ENCODE peak calls at places on chromosomes 1 and 21, in four cellular contexts. I, U, G and D are unnamed samples. For H3K4me1, the result is how much of the 10 kb centered on the place peaks cover.

GRCh38 chr1:8347635-8348034 is 29.7 kb downstream of the SLC45A1 start:
- DNase-seq in I (no peak), U (no peak), G (no peak), D (no peak)

GRCh38 chr1:34378968-34379729 is 202.4 kb downstream of the C1orf94 start:
- DNase-seq in I (no peak), U (no peak), G (no peak), D (no peak)

GRCh38 chr1:109547412-109548320 is 749 bp upstream of the GNAI3 start:
- DNase-seq in I (no peak), U (peak), G (no peak), D (no peak)

GRCh38 chr1:109075531-109076490 is at the start of gene TAF13:
- DNase-seq in I (peak), U (peak), G (peak), D (peak)

GRCh38 chr1:7550261-7550850 is 220.7 kb upstream of the VAMP3 start:
- DNase-seq in I (no peak), U (no peak), G (no peak), D (no peak)

GRCh38 chr1:75130865-75131592 is 3.2 kb upstream of the LHX8 start:
- DNase-seq in I (peak), U (no peak), G (no peak), D (no peak)

GRCh38 chr1:11879311-11880180 is 20.8 kb upstream of the NPPB start:
- DNase-seq in I (no peak), U (no peak), G (no peak), D (no peak)

GRCh38 chr1:53115403-53116306 is 26.8 kb downstream of the SLC1A7 start:
- DNase-seq in I (peak), U (peak), G (no peak), D (no peak)

GRCh38 chr21:41957991-41958766 is 4.4 kb upstream of the C2CD2 start:
- DNase-seq in I (peak), U (peak), G (peak), D (peak)

GRCh38 chr1:214454619-214455396 is 96.6 kb downstream of the PTPN14 start:
- DNase-seq in I (no peak), U (peak), G (no peak), D (no peak)

GRCh38 chr1:42930178-42931107 is 28.2 kb downstream of the SLC2A1 start:
- DNase-seq in I (no peak), U (no peak), G (no peak), D (no peak)

GRCh38 chr1:206987873-206988272 is 17.6 kb upstream of the FCAMR start:
- DNase-seq in I (no peak), U (no peak), G (no peak), D (no peak)

GRCh38 chr1:205048382-205048781 is 5.4 kb downstream of the CNTN2 start:
- DNase-seq in I (no peak), U (no peak), G (no peak), D (no peak)

GRCh38 chr1:63318255-63319068 is 3.9 kb upstream of the FOXD3 start:
- DNase-seq in I (no peak), U (no peak), G (no peak), D (no peak)

GRCh38 chr1:156001021-156001681 is 19.6 kb downstream of the SSR2 start:
- DNase-seq in I (no peak), U (no peak), G (no peak), D (no peak)

GRCh38 chr21:17925900-17926299 is 106.7 kb upstream of the C21orf91 start:
- DNase-seq in I (peak), U (peak), G (no peak), D (no peak)

GRCh38 chr1:109721046-109721445 is 9.0 kb downstream of the GSTM5 start:
- DNase-seq in I (no peak), U (peak), G (no peak), D (no peak)

GRCh38 chr1:203926025-203926540 is 64.7 kb downstream of the SNRPE start:
- DNase-seq in I (no peak), U (peak), G (no peak), D (no peak)

DNA sequence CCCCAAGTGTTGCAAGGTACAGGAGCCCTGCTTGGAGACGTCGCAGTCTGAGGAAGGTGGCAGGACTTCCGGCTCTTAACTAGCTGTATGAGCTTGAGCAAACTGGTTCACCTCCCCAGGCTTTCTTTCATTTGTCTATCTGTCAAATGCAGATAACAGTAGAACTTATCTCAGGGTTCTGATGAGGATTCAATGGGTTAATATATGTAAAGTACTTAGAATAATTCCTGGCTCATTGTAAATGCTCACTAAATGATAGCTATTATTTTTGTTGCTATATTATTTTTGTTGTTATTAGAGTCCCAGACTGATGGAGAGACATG is 108.5 kb upstream of the IPO9 start:
- DNase-seq in I (no peak), U (no peak), G (no peak), D (no peak)
- H3K4me1 ChIP-seq in I (half or more), U (under half), G (under half), D (under half)

GRCh38 chr1:26315874-26316850 is 1.6 kb upstream of the CD52 start:
- DNase-seq in I (no peak), U (no peak), G (no peak), D (no peak)
- H3K4me3 ChIP-seq in I (no peak), U (no peak), G (no peak), D (no peak)

GRCh38 chr1:1019122-1019999 is 559 bp upstream of the AGRN start:
- DNase-seq in I (peak), U (peak), G (peak), D (peak)

GRCh38 chr1:1020000-1020404 is at the start of gene AGRN:
- DNase-seq in I (peak), U (no peak), G (no peak), D (no peak)

GRCh38 chr1:1021010-1021845 is 1.3 kb downstream of the AGRN start:
- DNase-seq in I (no peak), U (peak), G (no peak), D (no peak)

GRCh38 chr1:1021860-1022259 is 1.9 kb downstream of the AGRN start:
- DNase-seq in I (no peak), U (peak), G (no peak), D (no peak)

GRCh38 chr1:1020415-1021009 is 592 bp downstream of the AGRN start:
- DNase-seq in I (peak), U (no peak), G (no peak), D (no peak)
- H3K4me1 ChIP-seq in I (under half), U (under half), G (under half), D (under half)

GRCh38 chr1:2322065-2322571 is 69.2 kb downstream of the MORN1 start:
- DNase-seq in I (peak), U (peak), G (peak), D (peak)
- H3K4me3 ChIP-seq in I (no peak), U (no peak), G (peak), D (no peak)

DNA sequence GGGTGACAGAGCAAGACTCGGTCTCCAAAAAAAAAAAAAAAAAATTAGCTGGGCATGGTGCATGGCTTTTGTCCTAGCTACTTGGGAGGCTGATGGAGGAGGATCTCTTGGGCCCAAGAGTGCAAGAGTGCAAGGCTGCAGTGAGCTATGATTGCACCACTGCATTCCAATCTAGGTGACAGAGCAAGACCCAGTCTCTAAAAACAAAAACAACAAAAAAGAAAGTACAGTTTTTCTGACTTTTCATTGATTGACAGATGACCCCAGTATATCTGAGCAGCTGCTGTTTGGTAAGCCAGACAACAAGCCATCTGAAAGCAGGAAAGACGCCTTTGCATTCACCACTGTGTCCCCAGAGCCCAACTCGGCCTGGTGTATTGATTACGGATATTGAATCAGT is 10.9 kb upstream of the DPT start:
- DNase-seq in I (no peak), U (no peak), G (no peak), D (no peak)
- H3K4me1 ChIP-seq in I (under half), U (under half), G (under half), D (under half)

DNA sequence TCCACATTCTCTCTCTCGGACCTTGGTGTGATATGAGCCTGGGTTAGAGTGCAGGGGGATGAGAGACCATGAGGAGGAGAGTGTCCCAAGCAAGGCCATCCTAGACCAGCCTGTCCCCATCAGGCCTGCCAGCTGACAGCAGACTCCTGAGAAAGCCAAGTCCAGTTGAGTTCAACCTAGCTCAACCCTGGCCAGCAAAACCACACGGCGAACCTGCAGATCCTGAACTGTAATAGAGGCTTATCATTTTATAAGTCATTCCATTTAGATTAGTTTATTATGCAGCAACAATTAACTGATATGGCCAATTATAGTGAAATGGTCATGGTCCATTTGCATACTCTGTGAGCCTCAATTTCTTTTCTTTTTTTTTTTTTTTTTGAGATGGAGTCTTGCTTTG is 36.4 kb upstream of the ARHGEF10L start:
- DNase-seq in I (no peak), U (no peak), G (no peak), D (no peak)
- H3K4me3 ChIP-seq in I (no peak), U (no peak), G (no peak), D (no peak)

GRCh38 chr21:37375866-37376574 is 9.4 kb downstream of the DYRK1A start:
- DNase-seq in I (no peak), U (no peak), G (no peak), D (no peak)
- H3K4me1 ChIP-seq in I (under half), U (under half), G (half or more), D (under half)